ENCODE peak calls at places on chromosomes 13 and 19, in five cellular contexts. D is activated CD8-positive, alpha-beta memory T cell treated with anti-CD3 and anti-CD28 coated beads, Interleukin-2, amount 50 U/mL, for 48 hours; X is NCI-H2029; Q is amniotic stem cell; S is effector memory CD4-positive, alpha-beta T cell. Z is an unnamed sample.

GRCh38 chr13:102693781-102694180 is 1.1 kb downstream of the METTL21C start:
- DNase-seq in D (no peak), X (no peak), Q (no peak), S (no peak), Z (peak)

GRCh38 chr13:91123456-91124127 is 223.9 kb upstream of the MIR17HG start:
- DNase-seq in D (no peak), X (no peak), Q (no peak), S (no peak), Z (no peak)

GRCh38 chr13:38880397-38880796 is 110.2 kb downstream of the STOML3 start:
- DNase-seq in D (no peak), X (no peak), Q (no peak), S (no peak), Z (no peak)

GRCh38 chr13:83167203-83167602 is 715.1 kb downstream of the SLITRK1 start:
- DNase-seq in D (no peak), X (no peak), Q (no peak), S (no peak), Z (no peak)

GRCh38 chr19:51594774-51595109 is 23.7 kb downstream of the ZNF175 start:
- DNase-seq in D (no peak), X (no peak), Q (no peak), S (no peak), Z (no peak)

GRCh38 chr19:5403968-5404640 is 51.1 kb upstream of the ZNRF4 start:
- DNase-seq in D (peak), X (no peak), Q (peak), S (peak), Z (peak)

GRCh38 chr19:39967561-39967960 is 3.4 kb upstream of the PSMC4 start:
- DNase-seq in D (peak), X (no peak), Q (no peak), S (no peak), Z (no peak)

GRCh38 chr13:59531571-59532091 is 632.1 kb downstream of the DIAPH3 start:
- DNase-seq in D (no peak), X (no peak), Q (peak), S (no peak), Z (peak)

GRCh38 chr19:18488838-18489626 is 32.8 kb downstream of the ELL start:
- DNase-seq in D (no peak), X (no peak), Q (no peak), S (no peak), Z (peak)

GRCh38 chr19:30450101-30450500 is 77.9 kb downstream of the ZNF536 start:
- DNase-seq in D (no peak), X (no peak), Q (no peak), S (no peak), Z (peak)

GRCh38 chr13:99357920-99358319 is 50.7 kb upstream of the GPR183 start:
- DNase-seq in D (no peak), X (no peak), Q (no peak), S (no peak), Z (no peak)

GRCh38 chr19:3313199-3313575 is 53.2 kb upstream of the NFIC start:
- DNase-seq in D (no peak), X (no peak), Q (no peak), S (no peak), Z (no peak)

GRCh38 chr19:50975766-50976165 is 6.4 kb upstream of the KLK6 start:
- DNase-seq in D (no peak), X (no peak), Q (no peak), S (no peak), Z (no peak)

GRCh38 chr19:43699506-43700367 is 16.1 kb upstream of the IRGC start:
- DNase-seq in D (no peak), X (no peak), Q (no peak), S (no peak), Z (peak)

GRCh38 chr19:31397308-31397707 is 48.1 kb upstream of the TSHZ3 start:
- DNase-seq in D (no peak), X (no peak), Q (no peak), S (no peak), Z (no peak)

GRCh38 chr13:26342898-26343297 is 89.0 kb downstream of the CDK8 start:
- DNase-seq in D (no peak), X (no peak), Q (no peak), S (no peak), Z (no peak)

GRCh38 chr13:76523740-76524382 is 362.3 kb downstream of the KCTD12 start:
- DNase-seq in D (no peak), X (no peak), Q (no peak), S (no peak), Z (no peak)

GRCh38 chr19:10295305-10295846 is 5.6 kb downstream of the ICAM5 start:
- DNase-seq in D (peak), X (no peak), Q (no peak), S (peak), Z (no peak)